ENCODE peak calls at places on chromosomes 16 and 17, in six cellular contexts. One of them, this sample, is unnamed.

GRCh38 chr17:7029659-7030058 is 6.2 kb upstream of the SLC16A13 start:
- DNase-seq in activated CD8-positive, alpha-beta memory T cell treated with anti-CD3 and anti-CD28 coated beads for 1 hour: no peak
- DNase-seq in colonic mucosa: no peak
- DNase-seq in osteoblast: no peak
- DNase-seq in ureter: no peak
- DNase-seq in HCEC 1CT: no peak
- DNase-seq in this sample: no peak

GRCh38 chr17:65936013-65936412 is 255.9 kb downstream of the CEP112 start:
- DNase-seq in osteoblast: peak
- DNase-seq in HCEC 1CT: peak
- DNase-seq in ureter: no peak
- DNase-seq in activated CD8-positive, alpha-beta memory T cell treated with anti-CD3 and anti-CD28 coated beads for 1 hour: no peak
- DNase-seq in colonic mucosa: no peak
- DNase-seq in this sample: no peak

GRCh38 chr16:65012357-65012756 is 109.5 kb downstream of the CDH11 start:
- DNase-seq in colonic mucosa: no peak
- DNase-seq in ureter: no peak
- DNase-seq in osteoblast: no peak
- DNase-seq in activated CD8-positive, alpha-beta memory T cell treated with anti-CD3 and anti-CD28 coated beads for 1 hour: no peak
- DNase-seq in HCEC 1CT: peak
- DNase-seq in this sample: no peak

GRCh38 chr17:44400226-44400847 is 10.9 kb upstream of the ITGA2B start:
- DNase-seq in activated CD8-positive, alpha-beta memory T cell treated with anti-CD3 and anti-CD28 coated beads for 1 hour: no peak
- DNase-seq in osteoblast: no peak
- DNase-seq in colonic mucosa: no peak
- DNase-seq in HCEC 1CT: no peak
- DNase-seq in ureter: no peak
- DNase-seq in this sample: no peak

GRCh38 chr17:67995568-67996191 is 589 bp downstream of the C17orf58 start:
- DNase-seq in osteoblast: peak
- DNase-seq in activated CD8-positive, alpha-beta memory T cell treated with anti-CD3 and anti-CD28 coated beads for 1 hour: no peak
- DNase-seq in HCEC 1CT: no peak
- DNase-seq in ureter: no peak
- DNase-seq in colonic mucosa: peak
- DNase-seq in this sample: no peak

GRCh38 chr17:41547921-41548843 is 20.1 kb upstream of the KRT19 start:
- DNase-seq in osteoblast: peak
- DNase-seq in activated CD8-positive, alpha-beta memory T cell treated with anti-CD3 and anti-CD28 coated beads for 1 hour: peak
- DNase-seq in ureter: peak
- DNase-seq in colonic mucosa: peak
- DNase-seq in HCEC 1CT: peak
- DNase-seq in this sample: no peak

GRCh38 chr16:15996432-15997109 is 47.2 kb downstream of the ABCC1 start:
- DNase-seq in osteoblast: peak
- DNase-seq in HCEC 1CT: peak
- DNase-seq in ureter: peak
- DNase-seq in colonic mucosa: peak
- DNase-seq in activated CD8-positive, alpha-beta memory T cell treated with anti-CD3 and anti-CD28 coated beads for 1 hour: no peak
- DNase-seq in this sample: no peak

GRCh38 chr17:82031885-82032627 is 578 bp downstream of the RAC3 start:
- DNase-seq in activated CD8-positive, alpha-beta memory T cell treated with anti-CD3 and anti-CD28 coated beads for 1 hour: no peak
- DNase-seq in osteoblast: no peak
- DNase-seq in HCEC 1CT: no peak
- DNase-seq in ureter: no peak
- DNase-seq in colonic mucosa: peak
- DNase-seq in this sample: no peak

GRCh38 chr17:49746791-49747490 is 17.0 kb downstream of the FAM117A start:
- DNase-seq in colonic mucosa: no peak
- DNase-seq in ureter: no peak
- DNase-seq in HCEC 1CT: no peak
- DNase-seq in osteoblast: no peak
- DNase-seq in activated CD8-positive, alpha-beta memory T cell treated with anti-CD3 and anti-CD28 coated beads for 1 hour: no peak
- DNase-seq in this sample: no peak

GRCh38 chr17:45234641-45235040 is 13.0 kb downstream of the FMNL1 start:
- DNase-seq in osteoblast: peak
- DNase-seq in ureter: no peak
- DNase-seq in colonic mucosa: no peak
- DNase-seq in activated CD8-positive, alpha-beta memory T cell treated with anti-CD3 and anti-CD28 coated beads for 1 hour: no peak
- DNase-seq in HCEC 1CT: no peak
- DNase-seq in this sample: no peak

GRCh38 chr16:4942481-4942880 is 5.5 kb upstream of the PPL start:
- DNase-seq in ureter: no peak
- DNase-seq in osteoblast: peak
- DNase-seq in activated CD8-positive, alpha-beta memory T cell treated with anti-CD3 and anti-CD28 coated beads for 1 hour: no peak
- DNase-seq in HCEC 1CT: no peak
- DNase-seq in colonic mucosa: no peak
- DNase-seq in this sample: no peak

GRCh38 chr16:67447508-67448076 is 16.7 kb downstream of the HSD11B2 start:
- DNase-seq in activated CD8-positive, alpha-beta memory T cell treated with anti-CD3 and anti-CD28 coated beads for 1 hour: no peak
- DNase-seq in HCEC 1CT: peak
- DNase-seq in ureter: no peak
- DNase-seq in colonic mucosa: peak
- DNase-seq in osteoblast: peak
- DNase-seq in this sample: no peak

GRCh38 chr16:27127293-27127692 is 60.6 kb downstream of the C16orf82 start:
- DNase-seq in colonic mucosa: no peak
- DNase-seq in ureter: no peak
- DNase-seq in activated CD8-positive, alpha-beta memory T cell treated with anti-CD3 and anti-CD28 coated beads for 1 hour: no peak
- DNase-seq in osteoblast: peak
- DNase-seq in HCEC 1CT: peak
- DNase-seq in this sample: no peak

GRCh38 chr16:85346404-85347212 is 234.3 kb upstream of the CIBAR2 start:
- DNase-seq in colonic mucosa: no peak
- DNase-seq in activated CD8-positive, alpha-beta memory T cell treated with anti-CD3 and anti-CD28 coated beads for 1 hour: no peak
- DNase-seq in HCEC 1CT: no peak
- DNase-seq in osteoblast: peak
- DNase-seq in ureter: no peak
- DNase-seq in this sample: no peak

GRCh38 chr17:17590141-17590735 is 1.3 kb downstream of the PEMT start:
- DNase-seq in ureter: no peak
- DNase-seq in activated CD8-positive, alpha-beta memory T cell treated with anti-CD3 and anti-CD28 coated beads for 1 hour: no peak
- DNase-seq in osteoblast: no peak
- DNase-seq in colonic mucosa: no peak
- DNase-seq in HCEC 1CT: no peak
- DNase-seq in this sample: no peak

GRCh38 chr17:33514369-33514768 is 221.3 kb upstream of the ASIC2 start:
- DNase-seq in ureter: no peak
- DNase-seq in osteoblast: no peak
- DNase-seq in activated CD8-positive, alpha-beta memory T cell treated with anti-CD3 and anti-CD28 coated beads for 1 hour: no peak
- DNase-seq in colonic mucosa: no peak
- DNase-seq in HCEC 1CT: no peak
- DNase-seq in this sample: no peak

GRCh38 chr17:72030067-72030899 is 90.5 kb upstream of the SOX9 start:
- DNase-seq in colonic mucosa: peak
- DNase-seq in osteoblast: peak
- DNase-seq in ureter: peak
- DNase-seq in HCEC 1CT: peak
- DNase-seq in activated CD8-positive, alpha-beta memory T cell treated with anti-CD3 and anti-CD28 coated beads for 1 hour: no peak
- DNase-seq in this sample: no peak

GRCh38 chr17:20825539-20825938 is 217.3 kb downstream of the USP22 start:
- DNase-seq in activated CD8-positive, alpha-beta memory T cell treated with anti-CD3 and anti-CD28 coated beads for 1 hour: no peak
- DNase-seq in HCEC 1CT: no peak
- DNase-seq in colonic mucosa: no peak
- DNase-seq in ureter: no peak
- DNase-seq in osteoblast: no peak
- DNase-seq in this sample: no peak

GRCh38 chr17:81432873-81433451 is 37.7 kb downstream of the BAHCC1 start:
- DNase-seq in ureter: no peak
- DNase-seq in osteoblast: no peak
- DNase-seq in HCEC 1CT: no peak
- DNase-seq in activated CD8-positive, alpha-beta memory T cell treated with anti-CD3 and anti-CD28 coated beads for 1 hour: no peak
- DNase-seq in colonic mucosa: peak
- DNase-seq in this sample: no peak

GRCh38 chr16:23823475-23824407 is 12.0 kb upstream of the PRKCB start:
- DNase-seq in colonic mucosa: no peak
- DNase-seq in HCEC 1CT: no peak
- DNase-seq in activated CD8-positive, alpha-beta memory T cell treated with anti-CD3 and anti-CD28 coated beads for 1 hour: no peak
- DNase-seq in ureter: no peak
- DNase-seq in osteoblast: no peak
- DNase-seq in this sample: no peak

GRCh38 chr16:88381820-88382451 is 823 bp upstream of the ZNF469 start:
- DNase-seq in osteoblast: peak
- DNase-seq in activated CD8-positive, alpha-beta memory T cell treated with anti-CD3 and anti-CD28 coated beads for 1 hour: no peak
- DNase-seq in HCEC 1CT: no peak
- DNase-seq in colonic mucosa: no peak
- DNase-seq in ureter: no peak
- DNase-seq in this sample: no peak

GRCh38 chr16:80824623-80825364 is 20.4 kb upstream of the CDYL2 start:
- DNase-seq in HCEC 1CT: peak
- DNase-seq in osteoblast: no peak
- DNase-seq in activated CD8-positive, alpha-beta memory T cell treated with anti-CD3 and anti-CD28 coated beads for 1 hour: no peak
- DNase-seq in ureter: no peak
- DNase-seq in colonic mucosa: peak
- DNase-seq in this sample: no peak

GRCh38 chr17:52828621-52829020 is 670.1 kb upstream of the CA10 start:
- DNase-seq in colonic mucosa: no peak
- DNase-seq in HCEC 1CT: no peak
- DNase-seq in activated CD8-positive, alpha-beta memory T cell treated with anti-CD3 and anti-CD28 coated beads for 1 hour: no peak
- DNase-seq in ureter: no peak
- DNase-seq in osteoblast: peak
- DNase-seq in this sample: no peak

GRCh38 chr16:87723224-87723619 is 42.6 kb downstream of the KLHDC4 start:
- DNase-seq in activated CD8-positive, alpha-beta memory T cell treated with anti-CD3 and anti-CD28 coated beads for 1 hour: no peak
- DNase-seq in ureter: no peak
- DNase-seq in HCEC 1CT: no peak
- DNase-seq in osteoblast: peak
- DNase-seq in colonic mucosa: no peak
- DNase-seq in this sample: no peak

GRCh38 chr16:85555549-85556455 is 57.3 kb upstream of the GSE1 start:
- DNase-seq in ureter: no peak
- DNase-seq in HCEC 1CT: peak
- DNase-seq in activated CD8-positive, alpha-beta memory T cell treated with anti-CD3 and anti-CD28 coated beads for 1 hour: no peak
- DNase-seq in osteoblast: peak
- DNase-seq in colonic mucosa: peak
- DNase-seq in this sample: no peak

GRCh38 chr17:31595666-31596381 is 204.3 kb downstream of the RAB11FIP4 start:
- DNase-seq in colonic mucosa: no peak
- DNase-seq in activated CD8-positive, alpha-beta memory T cell treated with anti-CD3 and anti-CD28 coated beads for 1 hour: no peak
- DNase-seq in HCEC 1CT: no peak
- DNase-seq in ureter: no peak
- DNase-seq in osteoblast: peak
- DNase-seq in this sample: no peak

GRCh38 chr16:68111379-68111778 is 26.2 kb downstream of the NFATC3 start:
- DNase-seq in HCEC 1CT: no peak
- DNase-seq in colonic mucosa: no peak
- DNase-seq in ureter: no peak
- DNase-seq in activated CD8-positive, alpha-beta memory T cell treated with anti-CD3 and anti-CD28 coated beads for 1 hour: no peak
- DNase-seq in osteoblast: no peak
- DNase-seq in this sample: no peak

GRCh38 chr17:57281887-57282653 is 25.7 kb downstream of the MSI2 start:
- DNase-seq in HCEC 1CT: no peak
- DNase-seq in ureter: no peak
- DNase-seq in osteoblast: peak
- DNase-seq in colonic mucosa: no peak
- DNase-seq in activated CD8-positive, alpha-beta memory T cell treated with anti-CD3 and anti-CD28 coated beads for 1 hour: no peak
- DNase-seq in this sample: no peak

GRCh38 chr17:70050192-70050591 is 24.8 kb upstream of the KCNJ16 start:
- DNase-seq in osteoblast: no peak
- DNase-seq in activated CD8-positive, alpha-beta memory T cell treated with anti-CD3 and anti-CD28 coated beads for 1 hour: no peak
- DNase-seq in ureter: no peak
- DNase-seq in colonic mucosa: no peak
- DNase-seq in HCEC 1CT: no peak
- DNase-seq in this sample: no peak

GRCh38 chr16:74075393-74075792 is 221.2 kb upstream of the PSMD7 start:
- DNase-seq in HCEC 1CT: no peak
- DNase-seq in colonic mucosa: no peak
- DNase-seq in osteoblast: no peak
- DNase-seq in ureter: no peak
- DNase-seq in activated CD8-positive, alpha-beta memory T cell treated with anti-CD3 and anti-CD28 coated beads for 1 hour: no peak
- DNase-seq in this sample: no peak

GRCh38 chr16:74296120-74296464 is 522 bp upstream of the PSMD7 start:
- DNase-seq in osteoblast: peak
- DNase-seq in ureter: no peak
- DNase-seq in HCEC 1CT: no peak
- DNase-seq in colonic mucosa: no peak
- DNase-seq in activated CD8-positive, alpha-beta memory T cell treated with anti-CD3 and anti-CD28 coated beads for 1 hour: no peak
- DNase-seq in this sample: no peak

GRCh38 chr16:22402191-22402590 is 27.8 kb upstream of the CDR2 start:
- DNase-seq in osteoblast: no peak
- DNase-seq in HCEC 1CT: peak
- DNase-seq in activated CD8-positive, alpha-beta memory T cell treated with anti-CD3 and anti-CD28 coated beads for 1 hour: no peak
- DNase-seq in ureter: no peak
- DNase-seq in colonic mucosa: no peak
- DNase-seq in this sample: no peak

GRCh38 chr17:21029032-21029431 is 13.8 kb downstream of the USP22 start:
- DNase-seq in HCEC 1CT: peak
- DNase-seq in activated CD8-positive, alpha-beta memory T cell treated with anti-CD3 and anti-CD28 coated beads for 1 hour: no peak
- DNase-seq in colonic mucosa: no peak
- DNase-seq in osteoblast: no peak
- DNase-seq in ureter: no peak
- DNase-seq in this sample: no peak

GRCh38 chr16:77437859-77438258 is 3.0 kb upstream of the ADAMTS18 start:
- DNase-seq in ureter: no peak
- DNase-seq in osteoblast: no peak
- DNase-seq in activated CD8-positive, alpha-beta memory T cell treated with anti-CD3 and anti-CD28 coated beads for 1 hour: no peak
- DNase-seq in HCEC 1CT: peak
- DNase-seq in colonic mucosa: no peak
- DNase-seq in this sample: no peak

GRCh38 chr16:31458073-31458834 is 1.0 kb upstream of the ARMC5 start:
- DNase-seq in activated CD8-positive, alpha-beta memory T cell treated with anti-CD3 and anti-CD28 coated beads for 1 hour: peak
- DNase-seq in colonic mucosa: peak
- DNase-seq in osteoblast: peak
- DNase-seq in ureter: no peak
- DNase-seq in HCEC 1CT: peak
- DNase-seq in this sample: no peak

GRCh38 chr17:21174186-21174585 is 39.8 kb downstream of the TMEM11 start:
- DNase-seq in colonic mucosa: no peak
- DNase-seq in ureter: peak
- DNase-seq in HCEC 1CT: no peak
- DNase-seq in osteoblast: no peak
- DNase-seq in activated CD8-positive, alpha-beta memory T cell treated with anti-CD3 and anti-CD28 coated beads for 1 hour: no peak
- DNase-seq in this sample: no peak

GRCh38 chr17:62653002-62653830 is 25.7 kb downstream of the MRC2 start:
- DNase-seq in activated CD8-positive, alpha-beta memory T cell treated with anti-CD3 and anti-CD28 coated beads for 1 hour: peak
- DNase-seq in HCEC 1CT: peak
- DNase-seq in osteoblast: peak
- DNase-seq in colonic mucosa: peak
- DNase-seq in ureter: peak
- DNase-seq in this sample: no peak

GRCh38 chr17:82406131-82406671 is 11.9 kb upstream of the HEXD start:
- DNase-seq in HCEC 1CT: no peak
- DNase-seq in colonic mucosa: no peak
- DNase-seq in activated CD8-positive, alpha-beta memory T cell treated with anti-CD3 and anti-CD28 coated beads for 1 hour: no peak
- DNase-seq in ureter: no peak
- DNase-seq in osteoblast: peak
- DNase-seq in this sample: no peak

GRCh38 chr17:61517843-61518606 is 65.8 kb downstream of the TBX4 start:
- DNase-seq in HCEC 1CT: no peak
- DNase-seq in ureter: no peak
- DNase-seq in osteoblast: peak
- DNase-seq in colonic mucosa: no peak
- DNase-seq in activated CD8-positive, alpha-beta memory T cell treated with anti-CD3 and anti-CD28 coated beads for 1 hour: no peak
- DNase-seq in this sample: no peak

This sample was measured in cortex of kidney.